ENCODE peak calls at places on chromosomes 13 and 19, in ten cellular contexts. I is NB4, E is lower lobe of right lung, X is colonic mucosa, C is neural crest cell, G is astrocyte, V is osteocyte, A is psoas muscle, J is IMR-90, H is tibial nerve. M is an unnamed sample.

GRCh38 chr19:28218728-28219127 is 994.2 kb downstream of the UQCRFS1 start:
- DNase-seq in I (no peak), E (no peak), X (no peak), C (no peak), G (no peak), V (no peak), A (no peak), J (no peak), H (no peak), M (no peak)

GRCh38 chr13:27678306-27679040 is 56.8 kb downstream of the POLR1D start:
- DNase-seq in I (no peak), E (no peak), X (peak; percentile 22), C (no peak), G (no peak), V (no peak), A (no peak), J (peak; percentile 48), H (no peak), M (no peak)

GRCh38 chr19:8654591-8655339 is 24.3 kb downstream of the NFILZ start:
- DNase-seq in I (peak; percentile 95), E (peak; percentile 75), X (peak; percentile 35), C (peak; percentile 68), G (no peak), V (peak; percentile 88), A (peak; percentile 64), J (peak; percentile 27), H (no peak), M (peak; percentile 8)

GRCh38 chr19:16379521-16380313 is 55.1 kb downstream of the KLF2 start:
- DNase-seq in I (no peak), E (no peak), X (no peak), C (no peak), G (no peak), V (no peak), A (peak; percentile 46), J (no peak), H (no peak), M (no peak)

GRCh38 chr19:4583961-4584669 is 24.6 kb upstream of the SEMA6B start:
- DNase-seq in I (peak; percentile 47), E (no peak), X (peak; percentile 28), C (peak; percentile 68), G (peak; percentile 29), V (no peak), A (no peak), J (no peak), H (no peak), M (no peak)

GRCh38 chr13:40568672-40569350 is 97.6 kb downstream of the FOXO1 start:
- DNase-seq in I (no peak), E (no peak), X (no peak), C (no peak), G (peak; percentile 31), V (no peak), A (no peak), J (no peak), H (no peak), M (no peak)

GRCh38 chr19:18419699-18420460 is 682 bp downstream of the SSBP4 start:
- DNase-seq in I (peak; percentile 55), E (peak; percentile 66), X (peak; percentile 74), C (no peak), G (no peak), V (no peak), A (peak; percentile 66), J (no peak), H (no peak), M (no peak)

GRCh38 chr13:108924154-108924940 is 294.9 kb downstream of the MYO16 start:
- DNase-seq in I (peak; percentile 30), E (no peak), X (no peak), C (no peak), G (peak; percentile 36), V (no peak), A (no peak), J (peak; percentile 84), H (no peak), M (peak; percentile 10)

GRCh38 chr19:15455996-15456395 is 6.2 kb upstream of the WIZ start:
- DNase-seq in I (no peak), E (no peak), X (no peak), C (no peak), G (no peak), V (no peak), A (no peak), J (no peak), H (no peak), M (no peak)

GRCh38 chr19:16207490-16208025 is 9.8 kb downstream of the AP1M1 start:
- DNase-seq in I (no peak), E (no peak), X (no peak), C (no peak), G (no peak), V (no peak), A (no peak), J (no peak), H (no peak), M (no peak)

GRCh38 chr13:109131698-109132257 is 502.4 kb downstream of the MYO16 start:
- DNase-seq in I (peak; percentile 97), E (no peak), X (no peak), C (no peak), G (peak; percentile 14), V (no peak), A (no peak), J (peak; percentile 21), H (no peak), M (no peak)

DNA sequence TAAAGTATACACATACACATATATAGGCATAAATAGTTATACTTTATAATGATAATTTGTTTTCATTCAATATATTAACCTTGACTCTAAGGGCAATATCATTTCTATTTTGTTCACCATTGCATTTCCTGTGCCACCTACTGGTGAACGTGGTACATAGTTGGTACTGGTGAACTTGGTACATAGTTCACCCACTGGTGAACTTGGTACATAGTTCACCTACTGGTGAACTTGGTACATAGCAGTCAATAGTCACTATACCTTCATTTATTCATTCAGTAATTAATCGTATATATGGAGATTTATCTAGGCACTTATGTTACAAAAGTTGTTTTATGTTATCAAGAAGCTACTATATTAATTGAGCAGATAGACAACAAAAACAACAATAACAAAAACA is 172.6 kb upstream of the ATXN8OS start:
- DNase-seq in I (peak; percentile 58), E (no peak), X (no peak), C (no peak), G (no peak), V (no peak), A (no peak), J (no peak), H (no peak), M (no peak)
- TF ChIP-seq CTCF in I (peak; percentile 69), E (no peak), X (no peak), C (peak; percentile 55), G (peak; percentile 38), V (peak; percentile 22), A (no peak), J (no peak), H (no peak), M (peak; percentile 45)

GRCh38 chr13:60134376-60134775 is 29.4 kb downstream of the DIAPH3 start:
- DNase-seq in I (no peak), E (no peak), X (no peak), C (no peak), G (no peak), V (no peak), A (no peak), J (no peak), H (no peak), M (peak; percentile 12)
- TF ChIP-seq CTCF in I (no peak), E (no peak), X (no peak), C (no peak), G (no peak), V (peak; percentile 47), A (no peak), J (peak; percentile 32), H (no peak), M (peak; percentile 52)

GRCh38 chr19:44592451-44592890 is 20.9 kb upstream of the IGSF23 start:
- DNase-seq in I (no peak), E (no peak), X (no peak), C (no peak), G (peak; percentile 17), V (no peak), A (no peak), J (no peak), H (no peak), M (no peak)

GRCh38 chr19:44590245-44591059 is 22.9 kb upstream of the IGSF23 start:
- DNase-seq in I (no peak), E (no peak), X (no peak), C (no peak), G (no peak), V (no peak), A (no peak), J (no peak), H (no peak), M (no peak)

GRCh38 chr19:44585371-44586141 is 27.8 kb upstream of the IGSF23 start:
- DNase-seq in I (peak; percentile 7), E (no peak), X (no peak), C (no peak), G (peak; percentile 49), V (no peak), A (no peak), J (peak; percentile 53), H (no peak), M (peak; percentile 61)

GRCh38 chr19:44588753-44589112 is 24.6 kb upstream of the IGSF23 start:
- DNase-seq in I (no peak), E (no peak), X (no peak), C (no peak), G (no peak), V (no peak), A (no peak), J (no peak), H (no peak), M (no peak)

DNA sequence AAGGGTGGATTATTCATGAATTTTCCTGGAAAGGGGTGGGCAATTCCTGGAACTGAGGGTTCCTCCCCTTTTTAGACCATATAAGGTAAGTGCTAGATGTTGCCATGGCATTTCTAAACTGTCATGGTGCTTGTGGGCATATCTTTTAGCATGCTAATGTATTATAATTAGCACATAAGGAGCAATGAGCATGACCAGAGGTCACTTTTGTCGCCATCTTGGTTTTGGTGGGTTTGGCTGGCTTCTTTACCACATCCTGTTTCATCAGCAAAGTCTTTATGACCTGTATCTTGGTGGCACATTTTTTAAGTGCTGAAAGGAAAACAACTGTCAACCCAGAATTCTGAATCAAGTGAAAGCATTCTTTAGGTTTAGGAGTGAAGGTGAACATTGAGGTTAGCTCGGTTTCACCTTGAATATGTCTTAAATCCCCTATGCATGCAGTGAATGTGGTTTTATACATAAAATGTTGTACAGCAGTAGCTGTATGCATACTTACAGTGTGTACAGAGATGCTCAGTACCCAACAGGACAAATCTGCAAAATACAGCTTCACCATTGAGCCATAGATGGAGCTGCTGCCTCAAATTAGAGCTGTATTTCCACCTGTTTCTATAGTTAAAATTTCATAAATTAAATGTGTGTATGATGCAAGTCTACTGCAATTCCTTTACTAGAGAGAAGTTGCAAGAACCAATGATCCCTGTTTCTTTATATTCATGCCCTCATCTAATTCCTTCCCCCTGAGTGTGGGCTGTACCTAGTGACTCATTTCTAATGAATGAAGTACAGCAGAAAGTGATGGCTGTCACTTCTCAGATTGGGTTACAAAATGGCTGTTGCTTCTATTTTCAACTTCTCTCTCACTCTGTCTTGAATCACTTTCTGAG is 25.3 kb upstream of the IGSF23 start:
- DNase-seq in I (peak; percentile 82), E (no peak), X (no peak), C (no peak), G (peak; percentile 95), V (no peak), A (no peak), J (peak; percentile 96), H (no peak), M (peak; percentile 82)
- TF ChIP-seq CTCF in I (no peak), E (peak; percentile 16), X (no peak), C (no peak), G (peak; percentile 20), V (peak; percentile 53), A (peak; percentile 28), J (peak; percentile 71), H (no peak), M (peak; percentile 40)

GRCh38 chr13:74771964-74772363 is 637.8 kb upstream of the KLF12 start:
- DNase-seq in I (no peak), E (no peak), X (no peak), C (no peak), G (peak; percentile 83), V (no peak), A (no peak), J (peak; percentile 87), H (no peak), M (peak; percentile 86)
- TF ChIP-seq CTCF in I (no peak), E (no peak), X (no peak), C (no peak), G (no peak), V (no peak), A (no peak), J (no peak), H (no peak), M (no peak)